ENCODE peak calls at places on chromosomes 11 and 22, in six cellular contexts. One of them, this sample, is unnamed. For H3K9me2 and H3K27me3, the result is how much of the 10 kb centered on the place peaks cover.

GRCh38 chr11:75437966-75438659 is 5.1 kb upstream of the KLHL35 start:
- DNase-seq in HCT116: no peak
- DNase-seq in SK-N-SH: no peak
- DNase-seq in Karpas-422: no peak
- DNase-seq in GM23248: peak
- DNase-seq in PC-3: no peak
- DNase-seq in this sample: no peak

GRCh38 chr22:44159230-44159629 is 21.5 kb upstream of the PARVG start:
- DNase-seq in HCT116: no peak
- DNase-seq in SK-N-SH: no peak
- DNase-seq in Karpas-422: no peak
- DNase-seq in GM23248: peak
- DNase-seq in PC-3: no peak
- DNase-seq in this sample: no peak

GRCh38 chr11:107102692-107103463 is 84.6 kb upstream of the GUCY1A2 start:
- DNase-seq in HCT116: no peak
- DNase-seq in SK-N-SH: no peak
- DNase-seq in Karpas-422: peak
- DNase-seq in GM23248: no peak
- DNase-seq in PC-3: no peak
- DNase-seq in this sample: no peak

GRCh38 chr22:42644422-42645340 is 4.3 kb upstream of the ATP5MGL start:
- DNase-seq in HCT116: no peak
- DNase-seq in SK-N-SH: no peak
- DNase-seq in Karpas-422: no peak
- DNase-seq in GM23248: peak
- DNase-seq in PC-3: no peak
- DNase-seq in this sample: no peak

GRCh38 chr22:49634006-49634772 is 193.5 kb downstream of the BRD1 start:
- DNase-seq in HCT116: no peak
- DNase-seq in SK-N-SH: no peak
- DNase-seq in Karpas-422: no peak
- DNase-seq in GM23248: no peak
- DNase-seq in PC-3: no peak
- DNase-seq in this sample: no peak

GRCh38 chr22:19619144-19620009 is 94.9 kb upstream of the SEPTIN5 start:
- DNase-seq in HCT116: no peak
- DNase-seq in SK-N-SH: no peak
- DNase-seq in Karpas-422: peak
- DNase-seq in GM23248: no peak
- DNase-seq in PC-3: no peak
- DNase-seq in this sample: peak

GRCh38 chr11:48164836-48165235 is 51.8 kb upstream of the OR4B1 start:
- DNase-seq in HCT116: no peak
- DNase-seq in SK-N-SH: no peak
- DNase-seq in Karpas-422: no peak
- DNase-seq in GM23248: no peak
- DNase-seq in PC-3: peak
- DNase-seq in this sample: no peak

GRCh38 chr11:69950120-69950519 is 128.0 kb upstream of the ANO1 start:
- DNase-seq in HCT116: peak
- DNase-seq in SK-N-SH: peak
- DNase-seq in Karpas-422: peak
- DNase-seq in GM23248: peak
- DNase-seq in PC-3: peak
- DNase-seq in this sample: no peak

GRCh38 chr22:28917747-28918543 is 34.6 kb downstream of the ZNRF3 start:
- DNase-seq in HCT116: peak
- DNase-seq in SK-N-SH: peak
- DNase-seq in Karpas-422: no peak
- DNase-seq in GM23248: no peak
- DNase-seq in PC-3: no peak
- DNase-seq in this sample: no peak

GRCh38 chr11:847876-848275 is 5.2 kb downstream of the TSPAN4 start:
- DNase-seq in HCT116: no peak
- DNase-seq in SK-N-SH: no peak
- DNase-seq in Karpas-422: no peak
- DNase-seq in GM23248: no peak
- DNase-seq in PC-3: no peak
- DNase-seq in this sample: no peak

GRCh38 chr11:83257638-83258229 is 28.4 kb downstream of the CCDC90B start:
- DNase-seq in HCT116: no peak
- DNase-seq in SK-N-SH: no peak
- DNase-seq in Karpas-422: no peak
- DNase-seq in GM23248: peak
- DNase-seq in PC-3: peak
- DNase-seq in this sample: no peak

GRCh38 chr11:129975543-129975942 is 27.1 kb downstream of the PRDM10 start:
- DNase-seq in HCT116: no peak
- DNase-seq in SK-N-SH: no peak
- DNase-seq in Karpas-422: no peak
- DNase-seq in GM23248: no peak
- DNase-seq in PC-3: no peak
- DNase-seq in this sample: no peak

GRCh38 chr11:134512791-134513538 is 100.9 kb upstream of the B3GAT1 start:
- DNase-seq in HCT116: no peak
- DNase-seq in SK-N-SH: no peak
- DNase-seq in Karpas-422: no peak
- DNase-seq in GM23248: no peak
- DNase-seq in PC-3: no peak
- DNase-seq in this sample: no peak

GRCh38 chr11:110896358-110896757 is 184.1 kb upstream of the ARHGAP20 start:
- DNase-seq in HCT116: no peak
- DNase-seq in SK-N-SH: no peak
- DNase-seq in Karpas-422: no peak
- DNase-seq in GM23248: peak
- DNase-seq in PC-3: no peak
- DNase-seq in this sample: no peak

GRCh38 chr11:58829736-58830135 is 14.8 kb downstream of the GLYATL2 start:
- DNase-seq in HCT116: no peak
- DNase-seq in SK-N-SH: no peak
- DNase-seq in Karpas-422: no peak
- DNase-seq in GM23248: peak
- DNase-seq in PC-3: peak
- DNase-seq in this sample: no peak

GRCh38 chr11:115845872-115846271 is 341.7 kb upstream of the CADM1 start:
- DNase-seq in HCT116: no peak
- DNase-seq in SK-N-SH: no peak
- DNase-seq in Karpas-422: no peak
- DNase-seq in GM23248: no peak
- DNase-seq in PC-3: no peak
- DNase-seq in this sample: no peak

GRCh38 chr11:15969281-15969680 is 387.1 kb downstream of the SOX6 start:
- DNase-seq in HCT116: no peak
- DNase-seq in SK-N-SH: no peak
- DNase-seq in Karpas-422: no peak
- DNase-seq in GM23248: peak
- DNase-seq in PC-3: peak
- DNase-seq in this sample: peak

GRCh38 chr11:65786008-65786785 is 666 bp upstream of the OVOL1 start:
- DNase-seq in HCT116: no peak
- DNase-seq in SK-N-SH: peak
- DNase-seq in Karpas-422: no peak
- DNase-seq in GM23248: peak
- DNase-seq in PC-3: no peak
- DNase-seq in this sample: no peak

GRCh38 chr11:88102595-88102929 is 72.7 kb downstream of the RAB38 start:
- DNase-seq in HCT116: no peak
- DNase-seq in SK-N-SH: no peak
- DNase-seq in Karpas-422: peak
- DNase-seq in GM23248: peak
- DNase-seq in PC-3: no peak
- DNase-seq in this sample: no peak

GRCh38 chr11:3195251-3196160 is 23.1 kb downstream of the MRGPRG start:
- DNase-seq in HCT116: peak
- DNase-seq in SK-N-SH: no peak
- DNase-seq in Karpas-422: no peak
- DNase-seq in GM23248: peak
- DNase-seq in PC-3: no peak
- DNase-seq in this sample: no peak

GRCh38 chr22:44412136-44412731 is 85.8 kb downstream of the RTL6 start:
- DNase-seq in HCT116: no peak
- DNase-seq in SK-N-SH: peak
- DNase-seq in Karpas-422: no peak
- DNase-seq in GM23248: no peak
- DNase-seq in PC-3: no peak
- DNase-seq in this sample: no peak

GRCh38 chr22:47600791-47601400 is 838.4 kb downstream of the TBC1D22A start:
- DNase-seq in HCT116: no peak
- DNase-seq in SK-N-SH: no peak
- DNase-seq in Karpas-422: no peak
- DNase-seq in GM23248: no peak
- DNase-seq in PC-3: no peak
- DNase-seq in this sample: no peak

GRCh38 chr11:132898676-132899075 is 633.6 kb downstream of the OPCML start:
- DNase-seq in HCT116: no peak
- DNase-seq in SK-N-SH: no peak
- DNase-seq in Karpas-422: no peak
- DNase-seq in GM23248: no peak
- DNase-seq in PC-3: no peak
- DNase-seq in this sample: no peak
- H3K9me2 ChIP-seq in HCT116: under half
- H3K9me2 ChIP-seq in SK-N-SH: under half
- H3K9me2 ChIP-seq in Karpas-422: under half
- H3K9me2 ChIP-seq in GM23248: under half
- H3K9me2 ChIP-seq in PC-3: under half
- H3K9me2 ChIP-seq in this sample: under half

GRCh38 chr11:10900686-10901415 is 43.0 kb upstream of the ZBED5 start:
- DNase-seq in HCT116: no peak
- DNase-seq in SK-N-SH: no peak
- DNase-seq in Karpas-422: no peak
- DNase-seq in GM23248: peak
- DNase-seq in PC-3: peak
- DNase-seq in this sample: no peak
- H3K9ac ChIP-seq in HCT116: peak
- H3K9ac ChIP-seq in SK-N-SH: peak
- H3K9ac ChIP-seq in Karpas-422: no peak
- H3K9ac ChIP-seq in GM23248: peak
- H3K9ac ChIP-seq in PC-3: peak
- H3K9ac ChIP-seq in this sample: no peak

GRCh38 chr11:17468094-17468493 is 8.6 kb downstream of the ABCC8 start:
- DNase-seq in HCT116: no peak
- DNase-seq in SK-N-SH: no peak
- DNase-seq in Karpas-422: no peak
- DNase-seq in GM23248: no peak
- DNase-seq in PC-3: no peak
- DNase-seq in this sample: no peak

GRCh38 chr11:17469998-17470397 is 6.6 kb downstream of the ABCC8 start:
- DNase-seq in HCT116: no peak
- DNase-seq in SK-N-SH: no peak
- DNase-seq in Karpas-422: no peak
- DNase-seq in GM23248: no peak
- DNase-seq in PC-3: no peak
- DNase-seq in this sample: no peak

GRCh38 chr11:17472467-17472866 is 4.2 kb downstream of the ABCC8 start:
- DNase-seq in HCT116: no peak
- DNase-seq in SK-N-SH: peak
- DNase-seq in Karpas-422: no peak
- DNase-seq in GM23248: no peak
- DNase-seq in PC-3: no peak
- DNase-seq in this sample: no peak

GRCh38 chr11:17473071-17473744 is 3.4 kb downstream of the ABCC8 start:
- DNase-seq in HCT116: peak
- DNase-seq in SK-N-SH: peak
- DNase-seq in Karpas-422: no peak
- DNase-seq in GM23248: peak
- DNase-seq in PC-3: peak
- DNase-seq in this sample: no peak

DNA sequence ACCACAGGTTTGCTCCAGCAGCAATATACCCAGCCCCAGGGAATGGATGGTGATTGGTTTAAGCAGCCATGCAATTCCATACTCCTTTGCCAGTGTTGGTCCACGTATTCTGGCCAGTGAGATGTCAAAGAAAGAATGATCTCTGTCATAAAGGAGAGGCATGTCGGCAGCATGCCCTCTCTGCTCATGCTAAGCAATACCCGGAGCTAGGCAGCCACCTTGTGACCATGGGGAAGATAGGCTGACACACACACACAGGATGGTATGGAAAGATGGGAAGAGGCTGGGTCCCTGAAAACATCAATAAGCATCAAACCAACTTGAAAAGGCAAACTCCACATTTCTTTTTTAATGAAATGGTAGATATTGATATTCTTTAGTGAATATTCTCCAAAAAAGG is 5.1 kb downstream of the ABCC8 start:
- DNase-seq in HCT116: no peak
- DNase-seq in SK-N-SH: no peak
- DNase-seq in Karpas-422: no peak
- DNase-seq in GM23248: no peak
- DNase-seq in PC-3: peak
- DNase-seq in this sample: no peak
- H3K27me3 ChIP-seq in HCT116: under half
- H3K27me3 ChIP-seq in SK-N-SH: under half
- H3K27me3 ChIP-seq in Karpas-422: under half
- H3K27me3 ChIP-seq in GM23248: under half
- H3K27me3 ChIP-seq in PC-3: under half
- H3K27me3 ChIP-seq in this sample: under half

DNA sequence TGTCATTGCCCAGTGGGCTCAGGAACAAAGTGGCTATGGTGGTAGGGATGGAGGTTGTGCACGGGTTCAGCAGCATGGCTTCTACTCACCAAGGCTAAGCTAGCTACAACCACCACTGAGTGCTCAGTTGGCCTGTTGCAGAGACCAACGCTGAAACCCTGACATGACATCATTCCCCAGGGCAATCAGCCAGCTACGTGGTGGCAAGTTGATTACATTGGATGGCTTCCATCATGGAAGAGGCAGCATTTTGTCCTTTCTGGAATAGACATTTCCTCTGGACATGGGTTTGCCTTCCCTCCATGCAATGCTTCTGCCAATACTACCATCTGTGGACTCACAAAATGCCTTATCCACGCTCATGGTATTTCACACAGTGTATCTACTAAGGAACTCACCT is 634.3 kb downstream of the OPCML start:
- DNase-seq in HCT116: no peak
- DNase-seq in SK-N-SH: no peak
- DNase-seq in Karpas-422: no peak
- DNase-seq in GM23248: no peak
- DNase-seq in PC-3: no peak
- DNase-seq in this sample: no peak
- H3K9me2 ChIP-seq in HCT116: under half
- H3K9me2 ChIP-seq in SK-N-SH: under half
- H3K9me2 ChIP-seq in Karpas-422: under half
- H3K9me2 ChIP-seq in GM23248: under half
- H3K9me2 ChIP-seq in PC-3: under half
- H3K9me2 ChIP-seq in this sample: under half

GRCh38 chr11:64643258-64643881 is 52.4 kb downstream of the SLC22A12 start:
- DNase-seq in HCT116: no peak
- DNase-seq in SK-N-SH: peak
- DNase-seq in Karpas-422: no peak
- DNase-seq in GM23248: peak
- DNase-seq in PC-3: no peak
- DNase-seq in this sample: no peak
- H3K9ac ChIP-seq in HCT116: no peak
- H3K9ac ChIP-seq in SK-N-SH: no peak
- H3K9ac ChIP-seq in Karpas-422: no peak
- H3K9ac ChIP-seq in GM23248: no peak
- H3K9ac ChIP-seq in PC-3: no peak
- H3K9ac ChIP-seq in this sample: no peak

GRCh38 chr22:23414727-23415489 is 165.2 kb downstream of the IGLL1 start:
- DNase-seq in HCT116: no peak
- DNase-seq in SK-N-SH: no peak
- DNase-seq in Karpas-422: no peak
- DNase-seq in GM23248: no peak
- DNase-seq in PC-3: no peak
- DNase-seq in this sample: no peak
- H3K27me3 ChIP-seq in HCT116: under half
- H3K27me3 ChIP-seq in SK-N-SH: under half
- H3K27me3 ChIP-seq in Karpas-422: under half
- H3K27me3 ChIP-seq in GM23248: under half
- H3K27me3 ChIP-seq in PC-3: under half
- H3K27me3 ChIP-seq in this sample: under half

This sample was measured in MM.1S.